ENCODE peak calls at places on chromosomes 3 and 15, in seven cellular contexts. One of them, this sample, is unnamed.

GRCh38 chr3:191166366-191166765 is 32.7 kb upstream of the OSTN start:
- DNase-seq in pancreas: no peak
- DNase-seq in astrocyte: no peak
- DNase-seq in A549: no peak
- DNase-seq in cardiac muscle cell: no peak
- DNase-seq in coronary artery: no peak
- DNase-seq in heart left ventricle: no peak
- DNase-seq in this sample: no peak

GRCh38 chr15:20657084-20657483 is 115.5 kb upstream of the GOLGA6L6 start:
- DNase-seq in pancreas: no peak
- DNase-seq in astrocyte: no peak
- DNase-seq in A549: no peak
- DNase-seq in cardiac muscle cell: no peak
- DNase-seq in coronary artery: no peak
- DNase-seq in heart left ventricle: no peak
- DNase-seq in this sample: no peak

GRCh38 chr3:17639765-17640164 is 102.7 kb downstream of the TBC1D5 start:
- DNase-seq in pancreas: no peak
- DNase-seq in astrocyte: peak
- DNase-seq in A549: peak
- DNase-seq in cardiac muscle cell: peak
- DNase-seq in coronary artery: no peak
- DNase-seq in heart left ventricle: no peak
- DNase-seq in this sample: peak

GRCh38 chr3:177574232-177574856 is 377.1 kb upstream of the TBL1XR1 start:
- DNase-seq in pancreas: no peak
- DNase-seq in astrocyte: peak
- DNase-seq in A549: peak
- DNase-seq in cardiac muscle cell: peak
- DNase-seq in coronary artery: no peak
- DNase-seq in heart left ventricle: no peak
- DNase-seq in this sample: peak

GRCh38 chr3:9779721-9780450 is 10.1 kb upstream of the CAMK1 start:
- DNase-seq in pancreas: no peak
- DNase-seq in astrocyte: no peak
- DNase-seq in A549: no peak
- DNase-seq in cardiac muscle cell: no peak
- DNase-seq in coronary artery: no peak
- DNase-seq in heart left ventricle: peak
- DNase-seq in this sample: no peak

GRCh38 chr3:55030938-55031337 is 103.1 kb upstream of the LRTM1 start:
- DNase-seq in pancreas: no peak
- DNase-seq in astrocyte: no peak
- DNase-seq in A549: no peak
- DNase-seq in cardiac muscle cell: no peak
- DNase-seq in coronary artery: no peak
- DNase-seq in heart left ventricle: no peak
- DNase-seq in this sample: no peak

GRCh38 chr3:4687167-4687566 is 194.0 kb downstream of the ITPR1 start:
- DNase-seq in pancreas: no peak
- DNase-seq in astrocyte: peak
- DNase-seq in A549: no peak
- DNase-seq in cardiac muscle cell: peak
- DNase-seq in coronary artery: no peak
- DNase-seq in heart left ventricle: no peak
- DNase-seq in this sample: no peak

GRCh38 chr15:70264738-70265465 is 167.2 kb upstream of the TLE3 start:
- DNase-seq in pancreas: peak
- DNase-seq in astrocyte: no peak
- DNase-seq in A549: no peak
- DNase-seq in cardiac muscle cell: no peak
- DNase-seq in coronary artery: no peak
- DNase-seq in heart left ventricle: no peak
- DNase-seq in this sample: no peak

GRCh38 chr3:31696009-31696297 is 163.2 kb downstream of the STT3B start:
- DNase-seq in pancreas: no peak
- DNase-seq in astrocyte: no peak
- DNase-seq in A549: no peak
- DNase-seq in cardiac muscle cell: no peak
- DNase-seq in coronary artery: no peak
- DNase-seq in heart left ventricle: no peak
- DNase-seq in this sample: no peak

GRCh38 chr3:141465221-141465620 is 21.6 kb upstream of the RASA2 start:
- DNase-seq in pancreas: no peak
- DNase-seq in astrocyte: no peak
- DNase-seq in A549: no peak
- DNase-seq in cardiac muscle cell: peak
- DNase-seq in coronary artery: no peak
- DNase-seq in heart left ventricle: no peak
- DNase-seq in this sample: peak

GRCh38 chr15:101807345-101807945 is 4.1 kb downstream of the OR4F6 start:
- DNase-seq in pancreas: no peak
- DNase-seq in astrocyte: peak
- DNase-seq in A549: no peak
- DNase-seq in cardiac muscle cell: no peak
- DNase-seq in coronary artery: no peak
- DNase-seq in heart left ventricle: no peak
- DNase-seq in this sample: peak

GRCh38 chr3:63724987-63725386 is 72.5 kb downstream of the SNTN start:
- DNase-seq in pancreas: peak
- DNase-seq in astrocyte: peak
- DNase-seq in A549: no peak
- DNase-seq in cardiac muscle cell: peak
- DNase-seq in coronary artery: no peak
- DNase-seq in heart left ventricle: no peak
- DNase-seq in this sample: peak

GRCh38 chr3:141462176-141462859 is 24.5 kb upstream of the RASA2 start:
- DNase-seq in pancreas: no peak
- DNase-seq in astrocyte: no peak
- DNase-seq in A549: no peak
- DNase-seq in cardiac muscle cell: no peak
- DNase-seq in coronary artery: no peak
- DNase-seq in heart left ventricle: no peak
- DNase-seq in this sample: no peak

GRCh38 chr3:7682822-7683229 is 818.8 kb upstream of the LMCD1 start:
- DNase-seq in pancreas: no peak
- DNase-seq in astrocyte: peak
- DNase-seq in A549: no peak
- DNase-seq in cardiac muscle cell: peak
- DNase-seq in coronary artery: no peak
- DNase-seq in heart left ventricle: peak
- DNase-seq in this sample: peak

GRCh38 chr15:58309993-58310928 is 121.5 kb upstream of the LIPC start:
- DNase-seq in pancreas: no peak
- DNase-seq in astrocyte: no peak
- DNase-seq in A549: no peak
- DNase-seq in cardiac muscle cell: no peak
- DNase-seq in coronary artery: no peak
- DNase-seq in heart left ventricle: peak
- DNase-seq in this sample: no peak

DNA sequence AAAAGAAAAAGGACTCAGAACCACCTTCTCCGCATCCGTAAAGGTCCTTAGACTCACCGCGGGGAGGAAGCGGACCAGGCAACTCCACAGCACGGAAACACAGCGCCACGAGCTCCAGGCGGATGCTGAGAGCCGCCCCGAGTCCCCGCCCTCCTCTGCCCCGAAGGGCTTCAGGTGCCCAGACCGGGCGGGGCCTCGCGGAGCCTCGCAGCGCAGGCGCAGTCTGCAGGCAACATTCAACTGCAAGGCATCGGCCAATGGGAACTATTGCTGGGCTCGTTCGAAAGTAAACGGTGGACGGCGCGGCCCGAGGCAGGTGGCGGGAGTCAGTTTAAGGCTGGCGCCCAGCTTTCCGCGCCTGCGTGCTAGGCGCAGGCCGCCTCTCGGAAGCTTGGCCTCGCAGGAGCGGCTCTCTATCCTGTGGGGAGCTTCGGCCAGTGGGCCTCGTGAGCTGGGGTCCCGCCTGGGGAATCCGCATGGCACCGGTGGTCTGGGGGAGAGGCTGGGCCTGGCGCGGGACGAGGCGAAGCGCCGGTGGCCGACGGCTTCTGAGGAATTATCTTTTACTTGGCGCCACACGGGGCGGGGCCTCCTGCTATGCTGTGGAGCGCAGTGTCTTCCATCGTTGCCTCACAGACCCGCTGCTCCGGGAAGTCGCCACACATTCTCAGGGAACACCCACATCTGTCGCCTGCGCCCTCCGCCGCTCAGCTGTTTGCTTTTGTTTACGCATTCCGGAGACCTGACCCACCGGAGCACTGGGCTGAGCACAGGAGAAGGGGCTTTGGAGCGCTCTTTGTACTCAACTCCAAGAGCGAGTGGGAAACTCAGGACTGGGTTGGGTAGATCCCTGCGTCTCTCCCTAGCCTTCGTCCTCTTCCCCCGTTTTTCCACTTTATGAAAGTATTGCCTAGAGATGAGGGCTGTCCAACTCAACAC is at the start of gene TRIM59:
- DNase-seq in pancreas: peak
- DNase-seq in astrocyte: peak
- DNase-seq in A549: peak
- DNase-seq in cardiac muscle cell: peak
- DNase-seq in coronary artery: peak
- DNase-seq in heart left ventricle: peak
- DNase-seq in this sample: peak
- TF ChIP-seq CTCF in pancreas: no peak
- TF ChIP-seq CTCF in astrocyte: no peak
- TF ChIP-seq CTCF in A549: peak
- TF ChIP-seq CTCF in cardiac muscle cell: peak
- TF ChIP-seq CTCF in coronary artery: no peak
- TF ChIP-seq CTCF in heart left ventricle: no peak
- TF ChIP-seq CTCF in this sample: no peak

DNA sequence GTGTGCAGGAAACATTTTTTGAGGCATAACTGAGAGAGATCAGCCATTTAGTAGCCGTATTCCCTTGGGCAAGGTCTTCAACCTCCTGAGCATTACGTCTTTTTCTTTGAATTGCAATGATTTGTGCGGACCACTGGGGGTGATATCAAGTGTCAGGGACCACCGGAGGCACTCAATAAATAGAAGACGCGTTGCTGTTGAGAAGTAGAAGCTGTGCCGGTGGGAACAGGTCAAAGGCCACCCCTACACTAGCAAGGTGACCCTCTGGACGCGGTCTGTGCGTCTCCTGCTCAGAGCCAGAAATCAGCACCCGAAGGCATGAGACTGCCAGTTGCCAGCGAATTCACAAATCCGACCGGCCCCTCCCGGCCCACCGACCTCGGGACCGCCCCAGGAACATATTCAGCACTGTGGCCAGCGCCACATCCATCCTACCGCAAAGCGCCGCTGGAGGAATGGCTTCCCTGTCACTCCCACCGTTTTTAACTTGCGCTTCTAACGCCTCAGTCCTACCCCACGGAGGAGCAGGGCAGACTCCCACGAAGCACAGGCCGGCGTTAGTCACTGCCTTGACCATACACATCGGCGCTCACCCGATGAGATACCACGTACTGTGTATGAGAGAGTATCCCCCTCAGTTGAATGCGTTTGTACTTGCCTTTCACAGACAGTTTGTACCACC is 1.4 kb upstream of the GHSR start:
- DNase-seq in pancreas: no peak
- DNase-seq in astrocyte: peak
- DNase-seq in A549: no peak
- DNase-seq in cardiac muscle cell: peak
- DNase-seq in coronary artery: no peak
- DNase-seq in heart left ventricle: no peak
- DNase-seq in this sample: peak
- H3K4me3 ChIP-seq in pancreas: no peak
- H3K4me3 ChIP-seq in astrocyte: no peak
- H3K4me3 ChIP-seq in A549: no peak
- H3K4me3 ChIP-seq in cardiac muscle cell: no peak
- H3K4me3 ChIP-seq in coronary artery: no peak
- H3K4me3 ChIP-seq in heart left ventricle: no peak
- H3K4me3 ChIP-seq in this sample: no peak

DNA sequence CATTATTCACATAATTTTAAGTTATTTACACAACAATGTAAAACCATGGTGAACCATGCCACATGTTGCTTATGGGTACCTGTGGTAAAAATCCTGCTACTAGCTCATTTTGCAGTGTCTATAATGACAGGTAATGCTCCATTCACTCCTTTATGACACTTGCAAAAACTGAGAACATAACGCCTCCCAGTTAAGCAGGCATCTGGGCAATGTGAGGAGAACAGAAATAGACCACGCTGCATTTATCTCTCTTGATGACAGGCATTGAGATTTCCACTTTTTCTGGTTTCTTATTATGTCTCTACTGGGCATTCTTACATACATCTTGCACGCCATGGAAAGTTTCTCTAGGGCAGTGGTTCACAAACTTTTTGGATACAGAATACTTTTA is 10.1 kb downstream of the CCRL2 start:
- DNase-seq in pancreas: no peak
- DNase-seq in astrocyte: no peak
- DNase-seq in A549: no peak
- DNase-seq in cardiac muscle cell: no peak
- DNase-seq in coronary artery: no peak
- DNase-seq in heart left ventricle: no peak
- DNase-seq in this sample: no peak
- TF ChIP-seq CTCF in pancreas: no peak
- TF ChIP-seq CTCF in astrocyte: no peak
- TF ChIP-seq CTCF in A549: no peak
- TF ChIP-seq CTCF in cardiac muscle cell: no peak
- TF ChIP-seq CTCF in coronary artery: no peak
- TF ChIP-seq CTCF in heart left ventricle: no peak
- TF ChIP-seq CTCF in this sample: no peak

DNA sequence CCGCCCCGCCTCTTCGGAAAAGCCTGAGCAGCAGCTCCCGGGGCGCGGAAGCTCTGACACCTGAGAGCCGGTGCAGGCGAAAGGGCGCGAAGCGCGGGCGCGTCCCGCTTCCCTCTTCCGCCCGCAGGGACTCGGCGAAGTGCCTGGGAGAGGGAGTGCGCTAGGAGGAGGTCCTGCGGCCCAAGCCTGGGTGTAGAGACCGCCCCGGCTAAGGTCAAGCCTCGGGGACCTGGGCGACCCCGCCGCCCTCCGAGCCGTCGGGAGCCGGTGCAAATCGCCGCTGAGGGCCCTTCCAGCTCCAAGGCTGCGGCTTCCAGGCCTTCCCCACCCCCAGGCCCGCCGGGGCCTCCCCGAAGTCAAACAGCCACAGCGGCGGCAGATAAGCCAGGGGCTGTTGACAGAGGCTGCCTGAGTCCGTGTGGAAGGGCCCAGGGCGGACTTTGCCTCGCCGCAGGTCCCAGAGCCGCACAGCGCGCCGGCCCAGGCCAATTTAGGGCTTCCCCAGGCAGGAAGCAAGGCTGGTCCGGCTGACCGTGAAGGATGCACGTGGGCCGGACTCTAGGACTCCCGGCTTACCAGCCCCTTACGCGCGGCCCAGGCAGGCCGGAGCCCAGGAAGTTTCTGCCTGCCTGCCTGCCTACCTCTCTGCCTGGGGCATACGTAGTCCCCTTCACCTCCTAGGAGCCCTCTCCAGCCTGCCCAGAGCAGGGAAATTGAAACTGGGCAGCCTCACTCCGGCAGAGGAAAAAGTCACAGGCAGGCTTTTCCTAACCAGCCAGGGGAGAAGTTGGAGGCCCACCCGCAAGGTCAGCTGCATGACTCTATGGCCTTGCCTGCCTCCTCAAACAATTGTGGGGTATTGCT is 2.3 kb downstream of the ITPKA start:
- DNase-seq in pancreas: peak
- DNase-seq in astrocyte: no peak
- DNase-seq in A549: no peak
- DNase-seq in cardiac muscle cell: no peak
- DNase-seq in coronary artery: no peak
- DNase-seq in heart left ventricle: peak
- DNase-seq in this sample: no peak
- H3K4me3 ChIP-seq in pancreas: no peak
- H3K4me3 ChIP-seq in astrocyte: no peak
- H3K4me3 ChIP-seq in A549: no peak
- H3K4me3 ChIP-seq in cardiac muscle cell: no peak
- H3K4me3 ChIP-seq in coronary artery: peak
- H3K4me3 ChIP-seq in heart left ventricle: no peak
- H3K4me3 ChIP-seq in this sample: no peak

This sample was measured in foreskin fibroblast.